ENCODE peak calls at places on chromosomes 11 and 22, in four cellular contexts. Z, B, P and G are unnamed samples.

GRCh38 chr11:130554241-130555055 is 106.0 kb downstream of the ADAMTS15 start:
- DNase-seq in P (no peak), B (no peak), Z (peak; percentile 48), G (peak; percentile 20)

GRCh38 chr11:128802358-128802981 is 64.6 kb downstream of the KCNJ1 start:
- DNase-seq in Z (no peak), B (no peak), P (no peak), G (peak; percentile 36)

GRCh38 chr11:9210922-9211320 is 54.2 kb downstream of the DENND5A start:
- DNase-seq in P (no peak), Z (peak; percentile 89), B (no peak), G (peak; percentile 33)

GRCh38 chr11:31714840-31715239 is 96.3 kb downstream of the PAX6 start:
- DNase-seq in Z (no peak), P (no peak), B (no peak), G (no peak)

GRCh38 chr22:19900707-19901436 is 40.7 kb upstream of the COMT start:
- DNase-seq in Z (no peak), P (no peak), B (no peak), G (no peak)

GRCh38 chr22:37317698-37318210 is 35.4 kb downstream of the CYTH4 start:
- DNase-seq in P (no peak), B (no peak), Z (peak; percentile 50), G (no peak)

GRCh38 chr22:37633082-37633692 is 6.3 kb upstream of the SH3BP1 start:
- DNase-seq in Z (no peak), B (no peak), P (no peak), G (no peak)

GRCh38 chr11:86678296-86678695 is 5.9 kb upstream of the ME3 start:
- DNase-seq in Z (no peak), B (no peak), P (no peak), G (no peak)

GRCh38 chr11:133906746-133907145 is 50.0 kb downstream of the IGSF9B start:
- DNase-seq in B (no peak), Z (no peak), P (no peak), G (no peak)

GRCh38 chr22:19109198-19110063 is 12.8 kb downstream of the DGCR2 start:
- DNase-seq in P (no peak), Z (peak; percentile 46), B (no peak), G (peak; percentile 55)

GRCh38 chr11:112734207-112734606 is 227.0 kb upstream of the NCAM1 start:
- DNase-seq in P (peak; percentile 16), Z (peak; percentile 6), B (no peak), G (peak; percentile 24)

GRCh38 chr22:48185656-48186055 is 1423.2 kb downstream of the TBC1D22A start:
- DNase-seq in Z (no peak), B (no peak), P (peak; percentile 24), G (no peak)

GRCh38 chr22:48185071-48185470 is 1422.6 kb downstream of the TBC1D22A start:
- DNase-seq in Z (no peak), P (peak; percentile 29), B (no peak), G (no peak)

GRCh38 chr22:48186121-48186790 is 1423.8 kb downstream of the TBC1D22A start:
- DNase-seq in Z (no peak), P (peak; percentile 38), B (no peak), G (no peak)

GRCh38 chr22:48187272-48187855 is 1424.9 kb downstream of the TBC1D22A start:
- DNase-seq in P (peak; percentile 50), B (no peak), Z (no peak), G (no peak)

GRCh38 chr22:48188211-48188845 is 1425.9 kb downstream of the TBC1D22A start:
- DNase-seq in Z (no peak), B (no peak), P (peak; percentile 43), G (no peak)
- H3K27ac ChIP-seq in Z (no peak overlapping the region), B (no peak overlapping the region), P (no peak overlapping the region), G (no peak overlapping the region)

GRCh38 chr22:21022955-21023614 is 8.1 kb downstream of the P2RX6 start:
- DNase-seq in P (peak; percentile 57), Z (no peak), B (no peak), G (no peak)
- TF ChIP-seq CTCF in P (no peak), Z (no peak), B (no peak), G (no peak)

DNA sequence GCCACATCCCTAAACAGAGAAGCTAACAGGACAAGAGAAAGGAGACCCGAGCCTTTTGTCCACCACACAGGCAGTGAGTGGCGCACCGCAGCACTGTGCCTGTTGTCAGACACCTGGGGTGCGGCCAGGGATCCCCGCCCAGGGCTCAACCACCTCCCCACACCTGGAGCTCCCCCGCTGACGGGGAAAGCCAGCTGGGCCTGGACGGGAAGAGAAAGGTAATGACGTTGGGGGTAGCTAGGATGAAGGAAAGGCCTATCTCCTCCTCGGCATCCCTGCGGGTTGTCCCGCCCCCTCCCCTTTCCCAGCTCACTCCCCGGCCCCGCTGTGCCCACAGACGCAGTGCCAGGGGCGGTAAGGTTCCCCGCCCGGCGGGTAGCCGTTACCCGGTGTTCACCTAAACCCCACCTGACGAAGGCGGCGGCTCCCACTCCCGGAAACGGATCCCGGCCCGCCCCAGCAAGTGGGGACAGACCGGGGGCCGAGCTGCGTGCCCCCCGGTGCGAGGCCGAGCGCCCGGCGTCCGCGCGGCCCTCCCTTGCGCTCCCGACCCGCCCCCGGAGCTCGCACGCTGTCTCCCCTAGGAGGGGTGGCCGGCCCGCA is 507 bp downstream of the HYOU1 start:
- DNase-seq in P (peak; percentile 79), Z (peak; percentile 31), B (peak; percentile 23), G (peak; percentile 62)
- H3K27ac ChIP-seq in P (peak overlapping the region; percentile 74), Z (peak overlapping the region; percentile 86), B (peak overlapping the region; percentile 84), G (peak overlapping the region; percentile 85)

DNA sequence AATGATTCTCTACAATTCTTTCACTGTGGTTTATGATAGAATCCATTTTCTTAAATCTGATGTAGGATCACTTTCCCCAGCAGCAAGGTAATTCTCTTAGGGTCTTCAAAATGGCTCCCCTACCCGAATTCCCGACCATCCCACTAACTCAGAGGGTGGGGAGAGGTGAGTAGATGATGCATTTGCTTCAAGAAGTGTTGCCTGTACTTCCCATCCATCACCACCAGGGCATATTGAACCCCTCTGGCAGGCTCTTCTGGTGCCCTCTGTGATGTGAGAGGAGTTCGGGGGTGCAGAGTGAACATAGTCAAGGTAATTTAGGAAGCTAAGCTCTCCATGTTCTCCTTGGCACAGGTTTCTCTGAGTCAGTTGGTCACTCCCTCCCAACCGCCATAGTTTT is 52.3 kb downstream of the ZNRF3 start:
- DNase-seq in B (no peak), Z (no peak), P (no peak), G (no peak)
- TF ChIP-seq CTCF in B (no peak), Z (peak; percentile 29), P (no peak), G (no peak)

GRCh38 chr11:65274734-65275682 is 13.2 kb downstream of the POLA2 start:
- DNase-seq in Z (peak; percentile 31), P (peak; percentile 82), B (no peak), G (peak; percentile 67)
- H3K27ac ChIP-seq in Z (no peak overlapping the region), P (peak overlapping the region; percentile 33), B (peak overlapping the region; percentile 80), G (peak overlapping the region; percentile 60)

GRCh38 chr11:61173456-61173855 is 12.2 kb upstream of the VPS37C start:
- DNase-seq in Z (no peak), B (no peak), P (no peak), G (no peak)
- TF ChIP-seq CTCF in Z (peak; percentile 23), B (no peak), P (no peak), G (no peak)

DNA sequence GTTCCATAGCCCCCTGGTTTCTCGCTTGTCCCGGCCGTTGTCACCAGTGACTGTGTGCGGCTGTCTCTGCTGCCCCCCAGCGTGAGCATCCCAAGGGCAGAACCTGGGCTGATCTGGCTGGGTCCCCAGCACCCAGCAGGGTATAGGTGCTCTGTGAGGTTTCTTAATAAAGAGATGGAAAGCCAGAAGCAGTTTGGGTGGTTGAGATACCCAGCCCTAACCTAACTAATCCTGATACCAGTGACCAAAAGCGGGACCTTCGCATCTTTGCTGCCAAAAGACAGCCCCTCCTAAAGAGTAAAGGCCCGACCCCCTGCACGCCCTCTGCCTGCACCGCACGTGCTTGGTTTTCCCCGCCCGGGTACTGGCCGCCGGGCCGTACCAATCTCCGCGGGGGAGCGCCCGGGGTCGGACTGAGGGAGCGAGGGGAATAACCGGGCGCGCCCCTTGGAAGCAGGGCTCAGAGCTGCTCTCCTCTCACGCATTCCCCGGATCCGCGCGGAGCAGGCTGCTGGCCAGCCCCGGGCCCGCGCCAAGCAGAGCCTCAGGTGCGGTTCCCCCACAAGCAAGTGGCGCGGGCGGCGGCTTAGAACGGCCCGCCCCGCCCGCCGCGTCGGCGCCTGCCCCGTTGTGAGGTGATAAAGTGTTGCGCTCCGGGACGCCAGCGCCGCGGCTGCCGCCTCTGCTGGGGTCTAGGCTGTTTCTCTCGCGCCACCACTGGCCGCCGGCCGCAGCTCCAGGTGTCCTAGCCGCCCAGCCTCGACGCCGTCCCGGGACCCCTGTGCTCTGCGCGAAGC is at the start of gene DGAT2:
- DNase-seq in B (peak; percentile 53), P (no peak), Z (no peak), G (peak; percentile 79)
- H3K27ac ChIP-seq in B (peak within 1 kb of the TSS; percentile 3), P (no peak within 1 kb of the TSS), Z (peak within 1 kb of the TSS; percentile 90), G (peak within 1 kb of the TSS; percentile 44)

GRCh38 chr11:2393941-2394817 is 6.4 kb upstream of the TSSC4 start:
- DNase-seq in Z (no peak), B (no peak), P (no peak), G (no peak)
- TF ChIP-seq CTCF in Z (no peak), B (no peak), P (no peak), G (no peak)

GRCh38 chr22:28958611-28959010 is 75.2 kb downstream of the ZNRF3 start:
- DNase-seq in Z (no peak), P (no peak), B (no peak), G (no peak)
- H3K27ac ChIP-seq in Z (no peak overlapping the region), P (no peak overlapping the region), B (peak overlapping the region; percentile 60), G (no peak overlapping the region)